ENCODE peak calls at places on chromosomes 4 and X, in five cellular contexts. G, B, H, I and X are unnamed samples.

GRCh38 chrX:49199906-49200771 is at the start of gene SYP:
- DNase-seq in I (peak; percentile 91), H (peak; percentile 89), B (peak; percentile 90), G (peak; percentile 87), X (peak; percentile 93)

GRCh38 chr4:95124906-95125504 is 367.2 kb downstream of the BMPR1B start:
- DNase-seq in B (peak; percentile 26), H (peak; percentile 54), G (peak; percentile 22), I (peak; percentile 85), X (no peak)

GRCh38 chr4:169222768-169223167 is 48.0 kb downstream of the SH3RF1 start:
- DNase-seq in G (peak; percentile 73), I (no peak), H (no peak), B (no peak), X (no peak)

GRCh38 chrX:151982217-151982616 is 7.7 kb upstream of the GABRE start:
- DNase-seq in I (peak; percentile 83), B (peak; percentile 35), H (no peak), G (peak; percentile 38), X (no peak)

GRCh38 chr4:55359397-55359916 is 13.4 kb downstream of the SRD5A3 start:
- DNase-seq in H (no peak), I (peak; percentile 34), G (no peak), B (no peak), X (no peak)

GRCh38 chr4:121462660-121463261 is 81.9 kb upstream of the QRFPR start:
- DNase-seq in G (peak; percentile 51), I (peak; percentile 84), B (peak; percentile 67), H (peak; percentile 60), X (peak; percentile 23)

GRCh38 chr4:150722908-150723362 is 141.0 kb downstream of the MAB21L2 start:
- DNase-seq in G (peak; percentile 91), B (no peak), I (peak; percentile 93), H (peak; percentile 85), X (no peak)

GRCh38 chr4:2792711-2793577 is at the start of gene SH3BP2:
- DNase-seq in G (peak; percentile 90), B (peak; percentile 82), H (peak; percentile 85), I (peak; percentile 84), X (peak; percentile 91)

GRCh38 chrX:120205816-120206753 is 44.5 kb upstream of the ZBTB33 start:
- DNase-seq in G (no peak), I (no peak), H (no peak), B (no peak), X (no peak)

GRCh38 chr4:87559090-87559837 is 30.1 kb upstream of the SPARCL1 start:
- DNase-seq in I (no peak), B (peak; percentile 69), H (peak; percentile 68), G (no peak), X (no peak)

GRCh38 chr4:154366956-154367355 is 124.6 kb downstream of the DCHS2 start:
- DNase-seq in I (no peak), B (no peak), G (no peak), H (no peak), X (no peak)

GRCh38 chr4:118280501-118281218 is 72.1 kb downstream of the PRSS12 start:
- DNase-seq in I (peak; percentile 72), B (peak; percentile 84), H (peak; percentile 64), G (peak; percentile 68), X (no peak)

GRCh38 chrX:2272337-2272736 is 228.4 kb downstream of the DHRSX start:
- DNase-seq in B (no peak), G (no peak), I (no peak), H (no peak), X (no peak)

GRCh38 chr4:35105486-35105885 is 1138.8 kb downstream of the ARAP2 start:
- DNase-seq in I (no peak), G (no peak), H (no peak), B (no peak), X (no peak)

GRCh38 chrX:46837543-46838481 is 969 bp downstream of the RP2 start:
- DNase-seq in I (peak; percentile 20), B (peak; percentile 55), H (no peak), G (no peak), X (peak; percentile 25)

GRCh38 chr4:144818136-144818535 is 172.2 kb downstream of the HHIP start:
- DNase-seq in G (no peak), B (no peak), I (no peak), H (no peak), X (no peak)

GRCh38 chrX:7120578-7121219 is 26.8 kb upstream of the STS start:
- DNase-seq in H (no peak), B (no peak), G (no peak), I (peak; percentile 39), X (no peak)

GRCh38 chr4:76305971-76306881 is at the start of gene STBD1:
- DNase-seq in G (peak; percentile 92), I (peak; percentile 71), H (peak; percentile 72), B (peak; percentile 82), X (peak; percentile 56)
- TF ChIP-seq CTCF in G (no peak), I (peak; percentile 2), H (no peak), B (no peak), X (no peak)

GRCh38 chrX:9882669-9883446 is 84.3 kb upstream of the CLDN34 start:
- DNase-seq in G (no peak), B (peak; percentile 58), H (no peak), I (peak; percentile 79), X (no peak)
- TF ChIP-seq CTCF in G (no peak), B (peak; percentile 23), H (no peak), I (peak; percentile 9), X (no peak)

GRCh38 chrX:113297456-113297855 is 456.8 kb upstream of the AMOT start:
- DNase-seq in H (no peak), I (no peak), B (no peak), G (no peak), X (no peak)
- TF ChIP-seq CTCF in H (no peak), I (no peak), B (no peak), G (no peak), X (no peak)

GRCh38 chrX:155086202-155086840 is 15.0 kb downstream of the BRCC3 start:
- DNase-seq in G (peak; percentile 35), H (peak; percentile 45), I (peak; percentile 40), B (peak; percentile 54), X (peak; percentile 33)
- TF ChIP-seq CTCF in G (peak; percentile 38), H (peak; percentile 42), I (peak; percentile 60), B (peak; percentile 30), X (peak; percentile 16)

GRCh38 chrX:66022742-66023725 is 16.8 kb downstream of the VSIG4 start:
- DNase-seq in G (no peak), I (no peak), H (no peak), B (peak; percentile 79), X (no peak)
- TF ChIP-seq CTCF in G (no peak), I (peak; percentile 10), H (no peak), B (peak; percentile 52), X (no peak)

GRCh38 chrX:129622757-129623301 is 31.9 kb downstream of the APLN start:
- DNase-seq in H (no peak), G (no peak), I (peak; percentile 92), B (no peak), X (no peak)
- TF ChIP-seq CTCF in H (no peak), G (no peak), I (no peak), B (no peak), X (no peak)

GRCh38 chrX:123173833-123174232 is 10.2 kb upstream of the GRIA3 start:
- DNase-seq in I (no peak), B (peak; percentile 22), H (no peak), G (no peak), X (peak; percentile 13)
- TF ChIP-seq CTCF in I (no peak), B (peak; percentile 9), H (peak; percentile 17), G (no peak), X (peak; percentile 13)

GRCh38 chr4:44725861-44726820 is at the start of gene GNPDA2:
- DNase-seq in I (peak; percentile 94), H (peak; percentile 93), B (peak; percentile 87), G (peak; percentile 92), X (peak; percentile 90)
- TF ChIP-seq CTCF in I (peak; percentile 8), H (peak; percentile 31), B (no peak), G (no peak), X (no peak)